ENCODE peak calls at places on chromosome 18, in eight cellular contexts. T, L, Z, E, I, Q, C and U are unnamed samples.

GRCh38 chr18:13100942-13101658 is 109.9 kb downstream of the CEP192 start:
- DNase-seq in T (no peak), L (no peak), Z (no peak), E (no peak), I (no peak), Q (no peak), C (no peak), U (no peak)

GRCh38 chr18:45324489-45325111 is 290.7 kb upstream of the SLC14A2 start:
- DNase-seq in T (peak; percentile 91), L (peak; percentile 92), Z (peak; percentile 95), E (peak; percentile 20), I (peak; percentile 36), Q (peak; percentile 74), C (peak; percentile 87), U (no peak)

GRCh38 chr18:12782521-12782920 is 79.7 kb downstream of the PSMG2 start:
- DNase-seq in T (no peak), L (no peak), Z (no peak), E (no peak), I (no peak), Q (no peak), C (no peak), U (no peak)

GRCh38 chr18:63819780-63820179 is 44.6 kb downstream of the SERPINB7 start:
- DNase-seq in T (no peak), L (no peak), Z (no peak), E (no peak), I (no peak), Q (no peak), C (peak; percentile 76), U (no peak)

GRCh38 chr18:22694954-22695353 is 238.2 kb upstream of the RBBP8 start:
- DNase-seq in T (peak; percentile 99), L (peak; percentile 58), Z (peak; percentile 97), E (no peak), I (peak; percentile 94), Q (peak; percentile 72), C (peak; percentile 96), U (no peak)

GRCh38 chr18:54261894-54262293 is 7.4 kb upstream of the POLI start:
- DNase-seq in T (no peak), L (no peak), Z (no peak), E (peak; percentile 36), I (no peak), Q (no peak), C (no peak), U (no peak)

GRCh38 chr18:45169610-45170009 is 445.7 kb upstream of the SLC14A2 start:
- DNase-seq in T (peak; percentile 96), L (peak; percentile 72), Z (peak; percentile 99), E (no peak), I (peak; percentile 93), Q (no peak), C (peak; percentile 92), U (no peak)

GRCh38 chr18:6156446-6156845 is 258.3 kb downstream of the L3MBTL4 start:
- DNase-seq in T (no peak), L (no peak), Z (no peak), E (no peak), I (no peak), Q (no peak), C (no peak), U (no peak)

GRCh38 chr18:48575658-48576453 is 37.0 kb downstream of the CTIF start:
- DNase-seq in T (no peak), L (no peak), Z (no peak), E (no peak), I (no peak), Q (no peak), C (no peak), U (no peak)

GRCh38 chr18:50956116-50956515 is 11.7 kb upstream of the ELAC1 start:
- DNase-seq in T (peak; percentile 9), L (no peak), Z (no peak), E (no peak), I (no peak), Q (no peak), C (no peak), U (no peak)

GRCh38 chr18:26593365-26594320 is 45.3 kb upstream of the KCTD1 start:
- DNase-seq in T (no peak), L (no peak), Z (no peak), E (no peak), I (no peak), Q (no peak), C (no peak), U (no peak)

GRCh38 chr18:28802546-28802945 is 625.6 kb upstream of the CDH2 start:
- DNase-seq in T (peak; percentile 33), L (no peak), Z (peak; percentile 47), E (no peak), I (peak; percentile 78), Q (no peak), C (no peak), U (peak; percentile 92)

GRCh38 chr18:56593906-56594305 is 44.5 kb downstream of the TXNL1 start:
- DNase-seq in T (peak; percentile 13), L (no peak), Z (peak; percentile 26), E (no peak), I (peak; percentile 29), Q (no peak), C (no peak), U (no peak)

GRCh38 chr18:46856975-46857374 is 60.3 kb downstream of the PIAS2 start:
- DNase-seq in T (no peak), L (no peak), Z (peak; percentile 15), E (no peak), I (peak; percentile 8), Q (no peak), C (peak; percentile 3), U (no peak)

GRCh38 chr18:59810183-59810582 is 89.6 kb upstream of the PMAIP1 start:
- DNase-seq in T (no peak), L (no peak), Z (peak; percentile 14), E (no peak), I (no peak), Q (no peak), C (no peak), U (no peak)

GRCh38 chr18:59814872-59815271 is 84.9 kb upstream of the PMAIP1 start:
- DNase-seq in T (peak; percentile 91), L (no peak), Z (peak; percentile 97), E (no peak), I (peak; percentile 88), Q (no peak), C (peak; percentile 68), U (no peak)

GRCh38 chr18:59813942-59814341 is 85.9 kb upstream of the PMAIP1 start:
- DNase-seq in T (no peak), L (no peak), Z (peak; percentile 25), E (no peak), I (no peak), Q (no peak), C (no peak), U (no peak)

DNA sequence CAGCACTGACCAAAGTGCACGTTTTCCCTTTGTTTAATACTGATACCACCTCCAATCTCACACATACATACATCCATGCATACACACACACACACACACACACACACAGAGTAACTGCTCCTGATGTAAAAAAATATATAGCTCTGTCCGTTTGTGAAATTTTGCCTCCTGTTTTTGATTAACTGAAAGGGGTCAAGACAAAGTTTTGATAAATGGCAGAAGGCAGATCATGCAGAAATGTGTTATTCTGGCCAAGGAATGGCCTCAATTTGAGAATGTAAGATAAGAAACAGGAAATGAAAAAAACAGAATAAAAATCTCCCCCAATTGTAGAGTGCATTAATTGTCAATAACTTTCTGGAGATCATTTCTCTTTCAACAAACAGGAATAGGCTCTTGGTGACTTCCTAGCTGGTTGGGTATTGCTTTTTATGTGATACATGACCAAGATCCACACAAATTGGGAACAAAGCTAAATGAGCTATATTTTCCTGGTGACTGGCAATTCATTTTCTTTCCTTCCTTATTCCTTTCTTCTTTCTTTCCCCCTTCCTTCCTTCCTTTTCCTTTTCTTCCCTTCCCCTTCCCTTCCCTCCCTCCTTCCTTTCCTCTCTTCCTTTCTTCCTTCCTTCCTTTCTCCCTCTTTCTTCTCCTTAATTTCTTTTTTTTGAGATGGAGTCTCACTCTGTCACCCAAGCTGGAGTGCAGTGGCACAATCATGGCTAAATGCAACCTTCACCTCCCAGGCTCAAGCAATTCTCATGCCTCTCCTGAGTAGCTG is 88.9 kb upstream of the PMAIP1 start:
- DNase-seq in T (no peak), L (no peak), Z (peak; percentile 33), E (no peak), I (peak; percentile 27), Q (no peak), C (no peak), U (peak; percentile 6)
- H3K4me3 ChIP-seq in T (no peak overlapping the region), L (no peak overlapping the region), Z (no peak overlapping the region), E (no peak overlapping the region), I (no peak overlapping the region), Q (no peak overlapping the region), C (no peak overlapping the region), U (no peak overlapping the region)

DNA sequence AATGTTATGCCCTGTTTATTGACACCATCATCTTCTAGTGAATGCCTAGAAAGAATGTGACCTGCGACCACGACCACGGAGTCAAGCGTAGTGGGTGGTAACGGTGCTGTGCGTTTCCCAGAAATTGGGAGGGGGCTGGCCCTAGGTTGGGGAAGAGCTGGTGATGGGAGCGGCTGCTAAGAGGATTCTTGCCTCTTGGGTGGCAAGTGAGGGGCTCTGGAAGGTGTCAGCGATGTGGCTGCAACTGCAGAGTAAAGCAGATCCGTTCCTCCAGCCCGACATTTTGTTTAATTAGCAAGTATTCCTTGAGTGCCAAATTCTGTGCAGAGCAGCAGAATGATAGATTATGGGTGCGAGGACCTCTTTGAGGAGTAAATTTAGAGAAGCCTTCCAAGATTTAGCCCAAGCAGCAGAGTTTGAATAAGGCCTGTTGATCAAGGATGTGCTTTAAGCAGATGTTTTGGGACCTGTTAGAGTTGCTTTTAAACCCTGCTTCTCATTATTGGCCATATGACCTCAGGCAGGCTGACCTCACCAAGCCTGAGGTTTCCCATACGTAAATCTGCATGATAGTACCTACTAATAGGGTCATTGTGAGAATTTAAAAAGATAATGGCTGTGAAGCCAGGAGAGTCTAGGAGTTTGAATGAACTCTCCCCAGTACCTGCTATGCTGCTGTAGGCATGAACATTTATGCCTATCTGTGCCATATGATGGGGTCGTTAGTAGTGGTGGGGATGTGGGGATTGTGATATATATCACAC is 287.7 kb downstream of the PTGR3 start:
- DNase-seq in T (no peak), L (no peak), Z (no peak), E (no peak), I (no peak), Q (peak; percentile 56), C (no peak), U (no peak)
- H3K4me3 ChIP-seq in T (no peak overlapping the region), L (no peak overlapping the region), Z (no peak overlapping the region), E (no peak overlapping the region), I (no peak overlapping the region), Q (no peak overlapping the region), C (no peak overlapping the region), U (no peak overlapping the region)

GRCh38 chr18:2641638-2642037 is 13.9 kb upstream of the SMCHD1 start:
- DNase-seq in T (peak; percentile 37), L (no peak), Z (peak; percentile 30), E (no peak), I (peak; percentile 22), Q (no peak), C (peak; percentile 61), U (no peak)
- H3K4me3 ChIP-seq in T (peak overlapping the region; percentile 51), L (peak overlapping the region; percentile 27), Z (no peak overlapping the region), E (no peak overlapping the region), I (no peak overlapping the region), Q (no peak overlapping the region), C (peak overlapping the region; percentile 17), U (no peak overlapping the region)

DNA sequence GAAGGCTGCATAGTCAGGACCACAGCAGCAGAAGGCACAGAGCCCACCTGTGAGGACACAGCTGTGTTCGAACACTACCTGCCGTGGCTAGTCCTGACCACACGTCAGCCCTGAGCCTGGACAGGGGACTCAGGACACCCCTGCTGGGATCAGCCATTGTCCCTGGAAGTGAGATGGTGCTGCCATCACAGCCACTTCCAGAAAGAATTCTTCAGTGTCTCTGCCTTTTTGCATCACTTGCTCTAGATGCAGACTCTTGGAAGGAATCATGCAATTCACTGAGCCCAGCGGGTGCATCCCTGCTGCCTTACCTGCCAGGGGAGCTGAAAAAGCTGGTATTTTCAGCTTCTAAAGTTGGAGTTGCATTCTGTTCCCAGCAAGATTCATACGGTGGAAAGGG is 49.3 kb downstream of the LAMA3 start:
- DNase-seq in T (no peak), L (no peak), Z (no peak), E (no peak), I (no peak), Q (peak; percentile 50), C (no peak), U (no peak)
- H3K4me3 ChIP-seq in T (no peak overlapping the region), L (no peak overlapping the region), Z (no peak overlapping the region), E (no peak overlapping the region), I (no peak overlapping the region), Q (no peak overlapping the region), C (no peak overlapping the region), U (no peak overlapping the region)